ENCODE peak calls at places on chromosome X, in five cellular contexts. W is CD8-positive, alpha-beta T cell; Q is ovary; D is Karpas-422; R is uterus. S is an unnamed sample. For H3K4me1, the result is how much of the 10 kb centered on the place peaks cover.

GRCh38 chrX:5876984-5877655 is 351.5 kb downstream of the NLGN4X start:
- DNase-seq in W (no peak), Q (no peak), D (peak), R (no peak), S (no peak)

GRCh38 chrX:136168929-136169735 is 21.8 kb downstream of the FHL1 start:
- DNase-seq in W (no peak), Q (no peak), D (no peak), R (peak), S (no peak)

GRCh38 chrX:77493677-77494553 is 46.7 kb downstream of the FGF16 start:
- DNase-seq in W (no peak), Q (no peak), D (no peak), R (no peak), S (no peak)

GRCh38 chrX:1521459-1521956 is 15.5 kb downstream of the P2RY8 start:
- DNase-seq in W (peak), Q (no peak), D (peak), R (no peak), S (peak)

GRCh38 chrX:74325130-74326059 is 21.4 kb downstream of the ZCCHC13 start:
- DNase-seq in W (no peak), Q (no peak), D (peak), R (no peak), S (no peak)

GRCh38 chrX:120115438-120115963 is at the start of gene RHOXF1:
- DNase-seq in W (no peak), Q (no peak), D (no peak), R (no peak), S (no peak)

GRCh38 chrX:101287402-101287801 is 3.7 kb downstream of the TAF7L start:
- DNase-seq in W (no peak), Q (no peak), D (peak), R (no peak), S (peak)

GRCh38 chrX:74420194-74421035 is 878 bp upstream of the SLC16A2 start:
- DNase-seq in W (peak), Q (peak), D (no peak), R (peak), S (no peak)

GRCh38 chrX:116239944-116240391 is 69.4 kb downstream of the AGTR2 start:
- DNase-seq in W (no peak), Q (no peak), D (no peak), R (no peak), S (no peak)

GRCh38 chrX:13700380-13700779 is 11.5 kb downstream of the RAB9A start:
- DNase-seq in W (no peak), Q (no peak), D (no peak), R (no peak), S (no peak)

GRCh38 chrX:42751573-42751972 is 26.4 kb downstream of the PPP1R2C start:
- DNase-seq in W (no peak), Q (no peak), D (no peak), R (no peak), S (no peak)

GRCh38 chrX:126065901-126066660 is 100.0 kb downstream of the DCAF12L2 start:
- DNase-seq in W (no peak), Q (no peak), D (no peak), R (no peak), S (no peak)

GRCh38 chrX:150504399-150505186 is 63.8 kb upstream of the MTM1 start:
- DNase-seq in W (no peak), Q (no peak), D (no peak), R (no peak), S (no peak)

GRCh38 chrX:11555759-11556158 is 110.0 kb downstream of the ARHGAP6 start:
- DNase-seq in W (no peak), Q (no peak), D (no peak), R (no peak), S (no peak)

GRCh38 chrX:9117851-9118250 is 83.9 kb upstream of the FAM9B start:
- DNase-seq in W (no peak), Q (no peak), D (no peak), R (no peak), S (no peak)

GRCh38 chrX:30831082-30831481 is 58.0 kb downstream of the TAB3 start:
- DNase-seq in W (peak), Q (no peak), D (no peak), R (no peak), S (peak)

GRCh38 chrX:77628294-77629025 is 157.6 kb downstream of the ATRX start:
- DNase-seq in W (no peak), Q (no peak), D (peak), R (no peak), S (no peak)

GRCh38 chrX:40143001-40143400 is 45.2 kb upstream of the BCOR start:
- DNase-seq in W (no peak), Q (no peak), D (no peak), R (no peak), S (no peak)

DNA sequence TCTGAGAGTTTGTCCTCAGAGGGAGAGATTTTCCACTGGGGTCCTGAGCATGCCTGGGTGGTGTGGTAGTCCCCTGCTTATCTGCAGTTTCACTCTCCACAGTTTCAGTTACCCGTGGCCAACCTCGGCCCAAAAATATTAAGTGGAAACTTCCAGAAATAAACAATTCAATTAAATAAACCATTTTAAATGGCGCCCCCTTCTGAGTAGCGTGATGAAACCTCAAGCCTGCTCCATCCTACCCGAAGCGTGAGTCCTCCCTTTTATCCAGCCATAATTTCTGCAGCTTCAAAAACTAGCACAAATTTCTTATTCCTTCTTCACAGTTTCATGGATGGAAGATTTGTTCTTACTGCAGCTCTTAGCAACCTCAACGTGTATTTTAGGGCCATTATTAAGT is 26.7 kb downstream of the PNMA6E start:
- DNase-seq in W (no peak), Q (no peak), D (no peak), R (no peak), S (no peak)
- H3K4me1 ChIP-seq in W (under half), Q (under half), D (under half), R (under half), S (under half)

DNA sequence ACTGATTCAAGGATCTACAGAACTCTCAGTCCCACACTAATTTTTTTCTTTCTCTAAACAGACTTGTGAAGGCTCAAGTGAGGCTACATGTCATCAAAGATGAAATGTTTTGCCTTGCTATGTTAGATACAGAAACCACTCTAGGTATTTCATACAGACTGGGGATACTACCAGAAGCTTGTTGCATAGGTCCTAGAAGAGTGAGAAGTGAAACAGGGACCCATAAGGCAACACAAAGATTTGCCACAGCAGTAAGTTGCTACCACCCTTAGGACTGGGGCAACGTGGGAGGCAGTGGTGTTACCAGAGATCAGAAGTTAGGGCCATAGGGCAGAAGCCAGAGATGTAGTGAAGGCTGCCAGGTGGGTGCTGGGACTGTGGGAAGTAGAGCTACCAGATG is 50.7 kb upstream of the MID1IP1 start:
- DNase-seq in W (no peak), Q (no peak), D (no peak), R (no peak), S (no peak)
- H3K4me1 ChIP-seq in W (under half), Q (under half), D (under half), R (under half), S (under half)

DNA sequence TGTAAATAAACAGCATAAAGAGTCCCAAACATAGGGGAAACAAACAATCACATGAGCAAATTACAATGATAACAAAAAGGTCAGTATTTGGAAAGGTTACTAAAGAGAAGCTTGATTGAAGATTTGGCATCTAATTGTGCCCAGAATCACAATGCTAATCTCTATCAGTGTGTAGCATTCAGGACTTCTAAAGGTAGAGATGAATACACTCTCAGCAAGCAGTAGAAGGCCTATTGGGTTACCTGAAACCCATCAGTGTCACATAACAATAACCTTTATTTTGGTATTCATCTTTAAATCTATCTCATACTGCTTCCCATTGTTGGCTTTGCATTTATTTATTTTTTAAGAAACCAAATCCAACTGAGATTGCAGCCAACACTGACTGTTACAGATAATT is 319.5 kb downstream of the ACTRT1 start:
- DNase-seq in W (no peak), Q (no peak), D (no peak), R (no peak), S (no peak)
- H3K4me1 ChIP-seq in W (under half), Q (under half), D (under half), R (under half), S (under half)

GRCh38 chrX:29435396-29435795 is 780.0 kb upstream of the MAGEB2 start:
- DNase-seq in W (no peak), Q (no peak), D (no peak), R (no peak), S (no peak)
- H3K4me1 ChIP-seq in W (under half), Q (under half), D (under half), R (under half), S (under half)

DNA sequence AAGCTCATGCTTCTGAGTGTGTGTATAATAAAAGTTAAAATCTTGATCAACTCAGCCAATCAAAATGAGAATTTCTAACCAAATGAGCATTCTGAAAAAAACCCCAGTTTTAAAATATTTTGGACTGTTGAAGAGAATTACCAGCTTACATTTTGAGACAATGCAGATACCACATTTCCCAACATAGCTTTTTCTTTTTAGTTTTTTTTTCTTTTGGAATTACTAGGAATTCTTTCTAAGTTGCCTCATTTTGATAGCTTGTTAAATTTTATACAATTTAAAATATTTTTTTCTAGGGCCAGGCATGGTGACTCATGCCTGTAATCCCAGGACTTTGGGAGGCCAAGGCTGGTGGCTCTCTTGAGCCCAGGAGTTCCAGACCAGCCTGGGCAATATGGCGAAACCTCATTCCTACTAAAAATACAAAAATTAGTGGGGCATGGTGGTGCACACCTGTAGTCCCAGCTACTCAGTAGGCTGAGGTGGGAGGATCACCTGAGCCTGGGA is 2.2 kb downstream of the RP2 start:
- DNase-seq in W (no peak), Q (no peak), D (peak), R (no peak), S (no peak)
- H3K4me1 ChIP-seq in W (under half), Q (under half), D (under half), R (under half), S (under half)